ENCODE peak calls at places on chromosomes 2 and 18, in nine cellular contexts. One of them, this sample, is unnamed.

GRCh38 chr18:58988595-58988994 is 123.9 kb downstream of the ZNF532 start:
- DNase-seq in upper lobe of right lung: no peak
- DNase-seq in K562: no peak
- DNase-seq in small intestine: no peak
- DNase-seq in A549: no peak
- DNase-seq in tibial nerve: no peak
- DNase-seq in lung: no peak
- DNase-seq in tibial artery: no peak
- DNase-seq in HCT116: no peak
- DNase-seq in this sample: no peak

GRCh38 chr2:143513081-143513480 is 383.9 kb downstream of the ARHGAP15 start:
- DNase-seq in upper lobe of right lung: no peak
- DNase-seq in K562: peak
- DNase-seq in small intestine: peak
- DNase-seq in A549: peak
- DNase-seq in tibial nerve: no peak
- DNase-seq in lung: no peak
- DNase-seq in tibial artery: peak
- DNase-seq in HCT116: peak
- DNase-seq in this sample: peak

GRCh38 chr2:96800061-96800761 is 15.9 kb upstream of the CNNM3 start:
- DNase-seq in upper lobe of right lung: no peak
- DNase-seq in K562: no peak
- DNase-seq in small intestine: no peak
- DNase-seq in A549: no peak
- DNase-seq in tibial nerve: no peak
- DNase-seq in lung: no peak
- DNase-seq in tibial artery: no peak
- DNase-seq in HCT116: no peak
- DNase-seq in this sample: no peak

GRCh38 chr2:170817247-170817998 is 736 bp downstream of the GAD1 start:
- DNase-seq in upper lobe of right lung: no peak
- DNase-seq in K562: peak
- DNase-seq in small intestine: no peak
- DNase-seq in A549: peak
- DNase-seq in tibial nerve: no peak
- DNase-seq in lung: no peak
- DNase-seq in tibial artery: no peak
- DNase-seq in HCT116: no peak
- DNase-seq in this sample: no peak

GRCh38 chr2:226618544-226618874 is 181.1 kb downstream of the IRS1 start:
- DNase-seq in upper lobe of right lung: no peak
- DNase-seq in K562: no peak
- DNase-seq in small intestine: no peak
- DNase-seq in A549: no peak
- DNase-seq in tibial nerve: no peak
- DNase-seq in lung: no peak
- DNase-seq in tibial artery: no peak
- DNase-seq in HCT116: no peak
- DNase-seq in this sample: no peak

GRCh38 chr2:223746611-223747010 is 90.8 kb downstream of the AP1S3 start:
- DNase-seq in upper lobe of right lung: no peak
- DNase-seq in K562: no peak
- DNase-seq in small intestine: no peak
- DNase-seq in A549: no peak
- DNase-seq in tibial nerve: no peak
- DNase-seq in lung: no peak
- DNase-seq in tibial artery: no peak
- DNase-seq in HCT116: no peak
- DNase-seq in this sample: no peak

GRCh38 chr2:150882751-150883520 is 378.7 kb downstream of the RBM43 start:
- DNase-seq in upper lobe of right lung: no peak
- DNase-seq in K562: no peak
- DNase-seq in small intestine: no peak
- DNase-seq in A549: no peak
- DNase-seq in tibial nerve: no peak
- DNase-seq in lung: no peak
- DNase-seq in tibial artery: no peak
- DNase-seq in HCT116: no peak
- DNase-seq in this sample: no peak

GRCh38 chr2:96866986-96867755 is 2.7 kb downstream of the SEMA4C start:
- DNase-seq in upper lobe of right lung: no peak
- DNase-seq in K562: no peak
- DNase-seq in small intestine: no peak
- DNase-seq in A549: no peak
- DNase-seq in tibial nerve: no peak
- DNase-seq in lung: no peak
- DNase-seq in tibial artery: no peak
- DNase-seq in HCT116: no peak
- DNase-seq in this sample: no peak

GRCh38 chr2:215796160-215796559 is 217.2 kb downstream of the MREG start:
- DNase-seq in upper lobe of right lung: no peak
- DNase-seq in K562: no peak
- DNase-seq in small intestine: no peak
- DNase-seq in A549: no peak
- DNase-seq in tibial nerve: no peak
- DNase-seq in lung: no peak
- DNase-seq in tibial artery: no peak
- DNase-seq in HCT116: no peak
- DNase-seq in this sample: no peak

GRCh38 chr2:10427568-10427975 is 20.6 kb downstream of the ODC1 start:
- DNase-seq in upper lobe of right lung: no peak
- DNase-seq in K562: no peak
- DNase-seq in small intestine: no peak
- DNase-seq in A549: no peak
- DNase-seq in tibial nerve: no peak
- DNase-seq in lung: no peak
- DNase-seq in tibial artery: no peak
- DNase-seq in HCT116: no peak
- DNase-seq in this sample: no peak

GRCh38 chr18:26943906-26944305 is 78.4 kb upstream of the AQP4 start:
- DNase-seq in upper lobe of right lung: no peak
- DNase-seq in K562: no peak
- DNase-seq in small intestine: no peak
- DNase-seq in A549: no peak
- DNase-seq in tibial nerve: no peak
- DNase-seq in lung: no peak
- DNase-seq in tibial artery: no peak
- DNase-seq in HCT116: no peak
- DNase-seq in this sample: no peak

GRCh38 chr2:133884739-133885381 is 316.6 kb upstream of the NCKAP5 start:
- DNase-seq in upper lobe of right lung: no peak
- DNase-seq in K562: no peak
- DNase-seq in small intestine: peak
- DNase-seq in A549: peak
- DNase-seq in tibial nerve: no peak
- DNase-seq in lung: no peak
- DNase-seq in tibial artery: no peak
- DNase-seq in HCT116: no peak
- DNase-seq in this sample: no peak

GRCh38 chr18:58429442-58429841 is 199.4 kb downstream of the ALPK2 start:
- DNase-seq in upper lobe of right lung: no peak
- DNase-seq in K562: no peak
- DNase-seq in small intestine: peak
- DNase-seq in A549: no peak
- DNase-seq in tibial nerve: no peak
- DNase-seq in lung: no peak
- DNase-seq in tibial artery: no peak
- DNase-seq in HCT116: no peak
- DNase-seq in this sample: no peak

GRCh38 chr2:48175254-48175653 is 269.0 kb upstream of the FBXO11 start:
- DNase-seq in upper lobe of right lung: no peak
- DNase-seq in K562: no peak
- DNase-seq in small intestine: no peak
- DNase-seq in A549: peak
- DNase-seq in tibial nerve: no peak
- DNase-seq in lung: no peak
- DNase-seq in tibial artery: no peak
- DNase-seq in HCT116: no peak
- DNase-seq in this sample: no peak

GRCh38 chr2:17557596-17557995 is 17.1 kb downstream of the VSNL1 start:
- DNase-seq in upper lobe of right lung: no peak
- DNase-seq in K562: no peak
- DNase-seq in small intestine: peak
- DNase-seq in A549: no peak
- DNase-seq in tibial nerve: no peak
- DNase-seq in lung: no peak
- DNase-seq in tibial artery: no peak
- DNase-seq in HCT116: no peak
- DNase-seq in this sample: no peak

GRCh38 chr2:108907822-108908716 is 81.0 kb downstream of the EDAR start:
- DNase-seq in upper lobe of right lung: peak
- DNase-seq in K562: no peak
- DNase-seq in small intestine: no peak
- DNase-seq in A549: no peak
- DNase-seq in tibial nerve: no peak
- DNase-seq in lung: no peak
- DNase-seq in tibial artery: no peak
- DNase-seq in HCT116: no peak
- DNase-seq in this sample: no peak

GRCh38 chr2:71505086-71505769 is 51.9 kb downstream of the DYSF start:
- DNase-seq in upper lobe of right lung: peak
- DNase-seq in K562: peak
- DNase-seq in small intestine: no peak
- DNase-seq in A549: no peak
- DNase-seq in tibial nerve: no peak
- DNase-seq in lung: no peak
- DNase-seq in tibial artery: no peak
- DNase-seq in HCT116: no peak
- DNase-seq in this sample: no peak

GRCh38 chr2:237154894-237155851 is 69.5 kb downstream of the COPS8 start:
- DNase-seq in upper lobe of right lung: no peak
- DNase-seq in K562: no peak
- DNase-seq in small intestine: no peak
- DNase-seq in A549: no peak
- DNase-seq in tibial nerve: no peak
- DNase-seq in lung: no peak
- DNase-seq in tibial artery: peak
- DNase-seq in HCT116: no peak
- DNase-seq in this sample: no peak

GRCh38 chr2:46313063-46313462 is 15.9 kb downstream of the EPAS1 start:
- DNase-seq in upper lobe of right lung: no peak
- DNase-seq in K562: no peak
- DNase-seq in small intestine: no peak
- DNase-seq in A549: no peak
- DNase-seq in tibial nerve: no peak
- DNase-seq in lung: no peak
- DNase-seq in tibial artery: no peak
- DNase-seq in HCT116: no peak
- DNase-seq in this sample: no peak
- H3K27ac ChIP-seq in upper lobe of right lung: peak
- H3K27ac ChIP-seq in K562: no peak
- H3K27ac ChIP-seq in small intestine: peak
- H3K27ac ChIP-seq in A549: peak
- H3K27ac ChIP-seq in tibial nerve: no peak
- H3K27ac ChIP-seq in lung: peak
- H3K27ac ChIP-seq in tibial artery: peak
- H3K27ac ChIP-seq in HCT116: no peak
- H3K27ac ChIP-seq in this sample: no peak

GRCh38 chr2:169716229-169716886 is 17.3 kb upstream of the KLHL23 start:
- DNase-seq in upper lobe of right lung: no peak
- DNase-seq in K562: peak
- DNase-seq in small intestine: peak
- DNase-seq in A549: no peak
- DNase-seq in tibial nerve: no peak
- DNase-seq in lung: no peak
- DNase-seq in tibial artery: no peak
- DNase-seq in HCT116: no peak
- DNase-seq in this sample: no peak
- H3K27ac ChIP-seq in upper lobe of right lung: no peak
- H3K27ac ChIP-seq in K562: no peak
- H3K27ac ChIP-seq in small intestine: no peak
- H3K27ac ChIP-seq in A549: peak
- H3K27ac ChIP-seq in tibial nerve: no peak
- H3K27ac ChIP-seq in lung: no peak
- H3K27ac ChIP-seq in tibial artery: no peak
- H3K27ac ChIP-seq in HCT116: no peak
- H3K27ac ChIP-seq in this sample: no peak

GRCh38 chr2:122670932-122671331 is 915.5 kb downstream of the TSN start:
- DNase-seq in upper lobe of right lung: no peak
- DNase-seq in K562: no peak
- DNase-seq in small intestine: no peak
- DNase-seq in A549: no peak
- DNase-seq in tibial nerve: no peak
- DNase-seq in lung: no peak
- DNase-seq in tibial artery: no peak
- DNase-seq in HCT116: no peak
- DNase-seq in this sample: no peak

GRCh38 chr2:122663737-122664136 is 908.3 kb downstream of the TSN start:
- DNase-seq in upper lobe of right lung: no peak
- DNase-seq in K562: no peak
- DNase-seq in small intestine: no peak
- DNase-seq in A549: no peak
- DNase-seq in tibial nerve: no peak
- DNase-seq in lung: no peak
- DNase-seq in tibial artery: no peak
- DNase-seq in HCT116: no peak
- DNase-seq in this sample: no peak

DNA sequence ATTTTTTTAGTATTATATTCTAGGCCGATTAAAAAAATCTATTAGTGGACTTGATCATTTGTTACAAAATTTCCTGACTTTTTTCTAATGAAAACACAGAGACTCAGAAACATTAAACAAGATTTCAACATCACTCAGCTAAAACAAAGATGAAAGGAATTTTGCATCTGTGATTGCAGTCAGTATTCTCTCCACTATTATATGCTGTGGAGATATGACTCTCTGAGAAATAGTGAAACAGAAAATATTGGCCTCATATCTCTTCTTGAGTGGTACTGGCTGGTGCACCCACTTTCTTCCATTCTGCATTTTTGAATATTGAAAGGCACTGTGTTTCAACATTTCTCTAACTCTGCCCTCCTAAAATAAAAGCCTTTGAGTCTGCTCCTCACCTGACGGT is 914.2 kb downstream of the TSN start:
- DNase-seq in upper lobe of right lung: no peak
- DNase-seq in K562: no peak
- DNase-seq in small intestine: no peak
- DNase-seq in A549: no peak
- DNase-seq in tibial nerve: no peak
- DNase-seq in lung: no peak
- DNase-seq in tibial artery: no peak
- DNase-seq in HCT116: no peak
- DNase-seq in this sample: no peak
- H3K27ac ChIP-seq in upper lobe of right lung: no peak
- H3K27ac ChIP-seq in K562: no peak
- H3K27ac ChIP-seq in small intestine: no peak
- H3K27ac ChIP-seq in A549: no peak
- H3K27ac ChIP-seq in tibial nerve: no peak
- H3K27ac ChIP-seq in lung: no peak
- H3K27ac ChIP-seq in tibial artery: no peak
- H3K27ac ChIP-seq in HCT116: no peak
- H3K27ac ChIP-seq in this sample: no peak

DNA sequence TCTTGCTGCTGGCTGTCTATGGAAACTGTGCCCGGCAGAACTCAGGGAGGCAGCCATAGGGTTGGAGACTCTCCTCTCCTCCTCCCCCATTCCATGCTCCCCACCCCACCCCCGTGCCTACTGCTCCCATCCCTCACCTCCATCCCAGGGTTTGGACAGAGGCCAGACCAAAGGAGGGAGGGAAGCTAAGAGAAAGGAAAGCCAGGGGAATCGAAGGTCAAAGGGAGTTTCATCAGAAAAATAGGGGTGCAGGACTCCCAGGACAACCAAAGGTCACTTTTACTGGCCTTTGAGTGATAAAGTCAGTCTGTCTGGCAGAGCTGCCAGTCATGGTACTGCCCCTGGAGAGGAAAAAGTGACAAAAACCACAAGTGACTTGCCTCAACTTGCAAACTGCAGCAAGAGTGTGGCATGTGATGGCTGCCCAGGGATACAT is 187.3 kb upstream of the CTAGE1 start:
- DNase-seq in upper lobe of right lung: no peak
- DNase-seq in K562: no peak
- DNase-seq in small intestine: peak
- DNase-seq in A549: no peak
- DNase-seq in tibial nerve: no peak
- DNase-seq in lung: no peak
- DNase-seq in tibial artery: no peak
- DNase-seq in HCT116: no peak
- DNase-seq in this sample: no peak
- H3K27ac ChIP-seq in upper lobe of right lung: peak
- H3K27ac ChIP-seq in K562: no peak
- H3K27ac ChIP-seq in small intestine: no peak
- H3K27ac ChIP-seq in A549: peak
- H3K27ac ChIP-seq in tibial nerve: peak
- H3K27ac ChIP-seq in lung: no peak
- H3K27ac ChIP-seq in tibial artery: peak
- H3K27ac ChIP-seq in HCT116: no peak
- H3K27ac ChIP-seq in this sample: no peak